ENCODE peak calls at places on chromosome 14, in five cellular contexts. W, P, I, K and Q are unnamed samples. For H3K4me1 and H3K36me3, the result is how much of the 10 kb centered on the place peaks cover.

GRCh38 chr14:68772761-68773381 is 20.0 kb downstream of the ZFP36L1 start:
- DNase-seq in W (no peak), P (no peak), I (no peak), K (no peak), Q (no peak)

GRCh38 chr14:63493246-63493645 is 49.9 kb downstream of the PPP2R5E start:
- DNase-seq in W (peak), P (peak), I (no peak), K (no peak), Q (peak)

GRCh38 chr14:101224356-101225115 is 321.0 kb upstream of the RTL1 start:
- DNase-seq in W (peak), P (no peak), I (no peak), K (no peak), Q (peak)

GRCh38 chr14:75928587-75929230 is 53.1 kb downstream of the TGFB3 start:
- DNase-seq in W (no peak), P (no peak), I (no peak), K (no peak), Q (no peak)

GRCh38 chr14:59360923-59361794 is 104.0 kb downstream of the GPR135 start:
- DNase-seq in W (peak), P (peak), I (no peak), K (peak), Q (peak)

GRCh38 chr14:59998575-59998974 is 78.6 kb downstream of the LRRC9 start:
- DNase-seq in W (no peak), P (no peak), I (no peak), K (no peak), Q (no peak)

GRCh38 chr14:95814363-95815225 is 62.0 kb upstream of the TUNAR start:
- DNase-seq in W (no peak), P (no peak), I (no peak), K (no peak), Q (no peak)

GRCh38 chr14:95891742-95892141 is 15.1 kb downstream of the TUNAR start:
- DNase-seq in W (no peak), P (no peak), I (no peak), K (no peak), Q (no peak)

GRCh38 chr14:54487771-54488170 is 1.0 kb downstream of the GMFB start:
- DNase-seq in W (peak), P (peak), I (no peak), K (no peak), Q (peak)

GRCh38 chr14:61140872-61141271 is 140.3 kb downstream of the TMEM30B start:
- DNase-seq in W (no peak), P (no peak), I (no peak), K (no peak), Q (no peak)

GRCh38 chr14:90198541-90198940 is 57.8 kb upstream of the PSMC1 start:
- DNase-seq in W (no peak), P (no peak), I (no peak), K (no peak), Q (no peak)

GRCh38 chr14:100569734-100570251 is 17.4 kb downstream of the BEGAIN start:
- DNase-seq in W (no peak), P (no peak), I (no peak), K (no peak), Q (no peak)

GRCh38 chr14:101491841-101492240 is 69.5 kb upstream of the DIO3 start:
- DNase-seq in W (no peak), P (no peak), I (no peak), K (peak), Q (no peak)

GRCh38 chr14:56412453-56413434 is 166.9 kb upstream of the TMEM260 start:
- DNase-seq in W (no peak), P (no peak), I (no peak), K (no peak), Q (no peak)

GRCh38 chr14:106842687-106843086 is 1316.3 kb downstream of the TMEM121 start:
- DNase-seq in W (no peak), P (no peak), I (no peak), K (no peak), Q (no peak)

GRCh38 chr14:36035675-36036074 is 140.8 kb downstream of the PTCSC3 start:
- DNase-seq in W (no peak), P (no peak), I (no peak), K (no peak), Q (no peak)

GRCh38 chr14:83638725-83639124 is 1891.2 kb upstream of the FLRT2 start:
- DNase-seq in W (no peak), P (no peak), I (no peak), K (no peak), Q (no peak)

GRCh38 chr14:63632932-63633514 is 8.6 kb downstream of the WDR89 start:
- DNase-seq in W (peak), P (no peak), I (no peak), K (no peak), Q (no peak)

GRCh38 chr14:98633380-98633779 is 638.6 kb downstream of the BCL11B start:
- DNase-seq in W (peak), P (no peak), I (no peak), K (no peak), Q (no peak)

GRCh38 chr14:102187583-102188001 is 47.9 kb downstream of the WDR20 start:
- DNase-seq in W (no peak), P (no peak), I (no peak), K (no peak), Q (peak)

GRCh38 chr14:59406454-59407245 is 58.5 kb downstream of the GPR135 start:
- DNase-seq in W (peak), P (peak), I (no peak), K (no peak), Q (no peak)

GRCh38 chr14:91350483-91350812 is 67.2 kb downstream of the CCDC88C start:
- DNase-seq in W (no peak), P (no peak), I (no peak), K (no peak), Q (no peak)

DNA sequence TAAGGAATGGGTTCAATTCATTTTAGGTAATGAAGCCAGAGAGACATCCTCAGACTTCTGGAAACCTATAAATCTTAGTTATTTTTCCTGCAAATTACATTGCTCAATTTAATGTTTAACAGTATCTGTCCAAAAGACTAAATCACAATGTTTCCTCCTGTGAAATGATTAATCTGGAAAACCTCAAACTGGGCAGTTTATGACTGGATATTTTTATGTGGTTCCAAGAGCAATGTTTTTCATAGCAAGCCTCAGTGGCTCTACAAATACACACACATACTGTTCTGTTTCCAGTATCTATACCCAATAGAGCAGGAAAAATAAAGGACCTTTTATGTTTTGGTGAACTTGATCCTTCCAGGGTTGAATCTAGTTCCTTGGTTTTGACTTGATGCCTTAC is 9.2 kb downstream of the NID2 start:
- DNase-seq in W (no peak), P (no peak), I (no peak), K (no peak), Q (no peak)
- H3K4me1 ChIP-seq in W (under half), P (under half), I (under half), K (under half), Q (under half)

GRCh38 chr14:58288106-58288792 is 10.1 kb upstream of the ARID4A start:
- DNase-seq in W (no peak), P (no peak), I (no peak), K (no peak), Q (no peak)
- H3K36me3 ChIP-seq in W (under half), P (under half), I (half or more), K (half or more), Q (half or more)

DNA sequence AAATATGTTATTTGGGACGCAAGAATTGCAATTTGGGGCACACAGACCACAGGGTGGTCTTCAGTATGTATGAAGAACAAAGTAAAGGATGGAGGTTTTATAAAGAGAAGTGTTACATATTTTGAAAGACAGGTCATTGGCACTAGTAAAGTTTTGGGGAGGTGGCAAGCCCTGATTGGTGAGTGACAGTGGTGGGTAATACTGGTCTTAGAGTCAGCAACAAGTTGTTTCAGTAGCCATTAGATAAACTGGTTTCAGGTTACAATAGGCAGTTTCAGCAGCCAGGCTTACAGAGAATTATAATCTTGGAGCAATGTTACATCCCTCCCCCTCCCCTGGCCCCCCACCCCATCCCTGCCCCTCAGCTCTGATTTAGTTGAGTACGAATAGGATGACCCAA is 17.5 kb downstream of the MARK3 start:
- DNase-seq in W (no peak), P (peak), I (no peak), K (no peak), Q (no peak)
- H3K4me1 ChIP-seq in W (under half), P (under half), I (under half), K (under half), Q (under half)

DNA sequence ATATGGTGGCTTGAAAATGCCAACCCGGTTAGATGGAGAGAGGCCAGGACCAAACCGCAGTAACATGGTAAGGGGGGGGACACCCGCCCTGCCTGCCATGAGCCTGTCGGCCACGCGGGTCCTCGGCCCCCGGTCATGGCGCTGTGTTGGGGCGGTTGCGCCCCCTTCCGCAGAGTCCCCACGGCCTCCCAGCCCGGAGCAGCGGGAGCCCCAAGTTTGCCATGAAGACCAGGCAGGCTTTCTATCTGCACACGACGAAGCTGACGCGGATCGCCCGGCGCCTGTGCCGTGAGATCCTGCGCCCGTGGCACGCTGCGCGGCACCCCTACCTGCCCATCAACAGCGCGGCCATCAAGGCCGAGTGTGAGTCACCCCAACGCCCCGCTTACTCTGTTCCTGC is 10.1 kb upstream of the CRIP2 start:
- DNase-seq in W (no peak), P (no peak), I (no peak), K (no peak), Q (no peak)
- H3K36me3 ChIP-seq in W (under half), P (under half), I (under half), K (half or more), Q (under half)

GRCh38 chr14:71328954-71329353 is 421.7 kb downstream of the PCNX1 start:
- DNase-seq in W (no peak), P (no peak), I (no peak), K (no peak), Q (no peak)
- H3K4me1 ChIP-seq in W (under half), P (under half), I (under half), K (under half), Q (under half)